ENCODE peak calls at places on chromosome 14, in five cellular contexts. S is stimulated activated CD4-positive, alpha-beta T cell treated with anti-CD3 and anti-CD28 coated beads, TNF-alpha, amount 100 ng/mL, for 1 hour; L is activated CD4-positive, alpha-beta T cell treated with anti-CD3 and anti-CD28 coated beads, Interleukin-2, amount 50 U/mL, for 48 hours; U is fibroblast of mammary gland; N is adrenal gland. T is an unnamed sample.

GRCh38 chr14:30035361-30035760 is 107.7 kb upstream of the PRKD1 start:
- DNase-seq in S (no peak), L (no peak), U (no peak), N (no peak), T (no peak)

GRCh38 chr14:89121961-89122675 is 294.9 kb downstream of the FOXN3 start:
- DNase-seq in S (no peak), L (no peak), U (no peak), N (no peak), T (no peak)

GRCh38 chr14:58882577-58883018 is 244.8 kb downstream of the DACT1 start:
- DNase-seq in S (no peak), L (no peak), U (peak), N (no peak), T (peak)

GRCh38 chr14:32121536-32121935 is 44.4 kb downstream of the ARHGAP5 start:
- DNase-seq in S (no peak), L (no peak), U (peak), N (no peak), T (no peak)

GRCh38 chr14:53741379-53742225 is 215.0 kb downstream of the BMP4 start:
- DNase-seq in S (no peak), L (no peak), U (peak), N (no peak), T (no peak)

GRCh38 chr14:51448831-51449665 is 202.7 kb upstream of the FRMD6 start:
- DNase-seq in S (no peak), L (no peak), U (peak), N (peak), T (peak)

GRCh38 chr14:53571990-53572389 is 384.6 kb downstream of the BMP4 start:
- DNase-seq in S (no peak), L (no peak), U (no peak), N (no peak), T (no peak)

GRCh38 chr14:37985826-37986470 is 221.8 kb upstream of the SSTR1 start:
- DNase-seq in S (peak), L (peak), U (peak), N (peak), T (no peak)

GRCh38 chr14:94474581-94475031 is 1.4 kb downstream of the SERPINA9 start:
- DNase-seq in S (no peak), L (no peak), U (no peak), N (no peak), T (no peak)

GRCh38 chr14:100845341-100845740 is 19.4 kb downstream of the MEG3 start:
- DNase-seq in S (no peak), L (no peak), U (no peak), N (no peak), T (no peak)

GRCh38 chr14:30874999-30875787 is 834 bp downstream of the COCH start:
- DNase-seq in S (no peak), L (no peak), U (no peak), N (no peak), T (no peak)

GRCh38 chr14:69232388-69232787 is 27.6 kb upstream of the GALNT16 start:
- DNase-seq in S (no peak), L (no peak), U (no peak), N (no peak), T (no peak)

GRCh38 chr14:51302319-51303030 is 62.4 kb downstream of the TMX1 start:
- DNase-seq in S (no peak), L (no peak), U (peak), N (no peak), T (no peak)

GRCh38 chr14:75139185-75139584 is 12.3 kb upstream of the NEK9 start:
- DNase-seq in S (no peak), L (no peak), U (no peak), N (no peak), T (no peak)

GRCh38 chr14:68513137-68513536 is 279.7 kb downstream of the ZFP36L1 start:
- DNase-seq in S (no peak), L (no peak), U (no peak), N (no peak), T (no peak)

GRCh38 chr14:31057701-31058364 is 31.7 kb upstream of the STRN3 start:
- DNase-seq in S (no peak), L (no peak), U (no peak), N (no peak), T (no peak)

GRCh38 chr14:75165586-75166391 is 10.6 kb downstream of the TMED10 start:
- DNase-seq in S (no peak), L (no peak), U (no peak), N (no peak), T (no peak)

T was measured in heart left ventricle.